ENCODE peak calls at places on chromosomes 4 and X, in five cellular contexts. S, V, O, K and F are unnamed samples.

GRCh38 chr4:78922207-78922606 is 17.0 kb downstream of the PAQR3 start:
- DNase-seq in S (no peak), V (peak), O (peak), K (no peak), F (peak)

GRCh38 chrX:149962859-149963757 is 24.8 kb upstream of the EOLA2 start:
- DNase-seq in S (no peak), V (peak), O (peak), K (peak), F (peak)

GRCh38 chr4:121344128-121344527 is 36.7 kb downstream of the QRFPR start:
- DNase-seq in S (no peak), V (no peak), O (no peak), K (no peak), F (no peak)

GRCh38 chrX:113001836-113002235 is 161.2 kb upstream of the AMOT start:
- DNase-seq in S (no peak), V (no peak), O (no peak), K (no peak), F (no peak)

GRCh38 chr4:38943355-38943754 is 75.7 kb downstream of the FAM114A1 start:
- DNase-seq in S (no peak), V (peak), O (peak), K (peak), F (no peak)

GRCh38 chr4:99383833-99384392 is 31.4 kb upstream of the ADH1C start:
- DNase-seq in S (peak), V (peak), O (peak), K (peak), F (peak)

GRCh38 chrX:65644621-65645287 is 22.7 kb upstream of the MSN start:
- DNase-seq in S (peak), V (peak), O (peak), K (peak), F (peak)

GRCh38 chr4:61431131-61431530 is 231.0 kb downstream of the ADGRL3 start:
- DNase-seq in S (no peak), V (no peak), O (no peak), K (no peak), F (no peak)

GRCh38 chr4:54547299-54548097 is 110.3 kb upstream of the KIT start:
- DNase-seq in S (no peak), V (no peak), O (no peak), K (no peak), F (no peak)

GRCh38 chrX:545488-545887 is 85.1 kb upstream of the SHOX start:
- DNase-seq in S (no peak), V (peak), O (no peak), K (no peak), F (no peak)

GRCh38 chrX:77434949-77435348 is 12.2 kb upstream of the FGF16 start:
- DNase-seq in S (no peak), V (no peak), O (no peak), K (no peak), F (peak)

GRCh38 chr4:188196134-188196735 is 57.0 kb downstream of the TRIML1 start:
- DNase-seq in S (no peak), V (no peak), O (no peak), K (no peak), F (no peak)

GRCh38 chr4:159540501-159540900 is 437.6 kb downstream of the RAPGEF2 start:
- DNase-seq in S (no peak), V (no peak), O (no peak), K (no peak), F (no peak)

GRCh38 chr4:112099701-112100289 is 45.5 kb upstream of the FAM241A start:
- DNase-seq in S (no peak), V (peak), O (peak), K (no peak), F (peak)

GRCh38 chrX:134374294-134374693 is 85.7 kb upstream of the HPRT1 start:
- DNase-seq in S (no peak), V (peak), O (no peak), K (no peak), F (peak)

GRCh38 chr4:154120690-154121089 is 331.8 kb upstream of the SFRP2 start:
- DNase-seq in S (no peak), V (no peak), O (no peak), K (no peak), F (no peak)

GRCh38 chr4:139819082-139819481 is 153.5 kb downstream of the MGST2 start:
- DNase-seq in S (no peak), V (no peak), O (no peak), K (no peak), F (no peak)

GRCh38 chr4:60194214-60194613 is 1005.9 kb upstream of the ADGRL3 start:
- DNase-seq in S (no peak), V (no peak), O (no peak), K (no peak), F (no peak)

GRCh38 chr4:183211533-183211932 is 108.5 kb downstream of the CLDN22 start:
- DNase-seq in S (no peak), V (no peak), O (no peak), K (no peak), F (no peak)

GRCh38 chr4:14529653-14530052 is 472.6 kb upstream of the CPEB2 start:
- DNase-seq in S (no peak), V (no peak), O (peak), K (no peak), F (peak)

GRCh38 chr4:105158837-105159236 is 12.2 kb downstream of the TET2 start:
- DNase-seq in S (no peak), V (peak), O (peak), K (no peak), F (peak)

GRCh38 chr4:127698789-127699200 is 31.4 kb upstream of the SLC25A31 start:
- DNase-seq in S (no peak), V (peak), O (peak), K (no peak), F (peak)

GRCh38 chr4:56146956-56147355 is 198.2 kb downstream of the CEP135 start:
- DNase-seq in S (no peak), V (no peak), O (no peak), K (no peak), F (no peak)

GRCh38 chrX:112687189-112687691 is 7.5 kb upstream of the LHFPL1 start:
- DNase-seq in S (no peak), V (peak), O (peak), K (no peak), F (peak)

GRCh38 chrX:75603833-75604232 is 81.0 kb upstream of the ZDHHC15 start:
- DNase-seq in S (no peak), V (peak), O (peak), K (no peak), F (peak)

GRCh38 chrX:54721424-54721823 is 76.6 kb downstream of the ITIH6 start:
- DNase-seq in S (no peak), V (no peak), O (no peak), K (no peak), F (peak)

GRCh38 chr4:41611881-41612871 is 74.2 kb downstream of the LIMCH1 start:
- DNase-seq in S (peak), V (no peak), O (peak), K (no peak), F (peak)

GRCh38 chr4:59341506-59341905 is 1858.6 kb upstream of the ADGRL3 start:
- DNase-seq in S (no peak), V (no peak), O (no peak), K (no peak), F (no peak)

GRCh38 chrX:153845842-153846241 is 15.5 kb upstream of the PDZD4 start:
- DNase-seq in S (no peak), V (peak), O (peak), K (no peak), F (peak)

GRCh38 chr4:73631565-73632226 is 11.5 kb upstream of the RASSF6 start:
- DNase-seq in S (no peak), V (no peak), O (no peak), K (no peak), F (no peak)

GRCh38 chr4:25654031-25654970 is 1.4 kb upstream of the SLC34A2 start:
- DNase-seq in S (no peak), V (no peak), O (peak), K (no peak), F (no peak)

GRCh38 chr4:39406763-39407583 is at the start of gene KLB:
- DNase-seq in S (no peak), V (no peak), O (peak), K (no peak), F (peak)

GRCh38 chrX:96211953-96212352 is 472.7 kb upstream of the DIAPH2 start:
- DNase-seq in S (no peak), V (no peak), O (no peak), K (no peak), F (no peak)

GRCh38 chr4:150082241-150082640 is 4.0 kb downstream of the DCLK2 start:
- DNase-seq in S (no peak), V (no peak), O (no peak), K (no peak), F (no peak)